ENCODE peak calls at places on chromosome 5, in ten cellular contexts. Q is activated naive CD4-positive, alpha-beta T cell treated with Interleukin-2 at 50 U/mL for 16 hours; H is endodermal cell; T is left ventricle myocardium superior; W is T follicular helper cell; A is activated T-helper 9 cell treated with anti-CD3 and anti-CD28 coated beads, Interleukin-2, amount 50 U/mL, for 16 hours; Y is ovary; E is EH; O is activated T-cell treated with anti-CD3 and anti-CD28 coated beads, Interleukin-2, amount 50 U/mL, for 48 hours; V is NCI-H1092. J is an unnamed sample.

GRCh38 chr5:134533115-134533815 is 7.8 kb downstream of the JADE2 start:
- DNase-seq in O (no peak), V (no peak), E (peak), Q (no peak), A (no peak), W (no peak), H (no peak), T (peak), Y (peak), J (no peak)

GRCh38 chr5:74639538-74640449 is 734 bp downstream of the ENC1 start:
- DNase-seq in V (no peak), H (peak), Q (peak), O (peak), Y (peak), E (peak), T (peak), W (no peak), A (no peak), J (no peak)

GRCh38 chr5:162473051-162473714 is 405.6 kb downstream of the GABRG2 start:
- DNase-seq in Q (no peak), A (no peak), W (no peak), O (no peak), E (no peak), V (no peak), Y (no peak), H (no peak), T (no peak), J (no peak)

GRCh38 chr5:78753093-78753531 is 104.5 kb upstream of the LHFPL2 start:
- DNase-seq in Q (no peak), V (no peak), W (no peak), E (peak), H (no peak), O (no peak), T (no peak), Y (no peak), A (no peak), J (no peak)

GRCh38 chr5:24621809-24622208 is 23.0 kb downstream of the CDH10 start:
- DNase-seq in E (no peak), T (no peak), H (no peak), V (no peak), O (no peak), A (no peak), W (no peak), Y (no peak), Q (no peak), J (no peak)

GRCh38 chr5:120464627-120465280 is 654 bp downstream of the PRR16 start:
- DNase-seq in A (no peak), Q (no peak), H (peak), Y (peak), V (no peak), T (peak), O (peak), E (peak), W (no peak), J (peak)

GRCh38 chr5:42691413-42691861 is 65.2 kb upstream of the CCDC152 start:
- DNase-seq in V (no peak), A (no peak), Q (no peak), Y (peak), W (no peak), T (peak), O (no peak), E (no peak), H (no peak), J (no peak)

GRCh38 chr5:77211013-77211690 is 672 bp downstream of the PDE8B start:
- DNase-seq in O (peak), Y (no peak), A (no peak), H (peak), E (peak), Q (no peak), V (no peak), W (no peak), T (no peak), J (no peak)

GRCh38 chr5:9392625-9393024 is 153.2 kb downstream of the SEMA5A start:
- DNase-seq in V (no peak), O (no peak), A (no peak), Q (no peak), H (no peak), Y (no peak), T (no peak), E (no peak), W (no peak), J (no peak)

GRCh38 chr5:112006721-112007120 is 249.7 kb upstream of the NREP start:
- DNase-seq in V (no peak), W (no peak), Y (no peak), T (no peak), Q (no peak), E (peak), H (no peak), O (no peak), A (no peak), J (no peak)

GRCh38 chr5:28374492-28374934 is 1336.1 kb upstream of the CDH9 start:
- DNase-seq in A (no peak), O (no peak), H (no peak), Y (no peak), W (no peak), E (no peak), Q (no peak), T (no peak), V (no peak), J (no peak)

GRCh38 chr5:145941677-145942130 is 5.3 kb downstream of the SH3RF2 start:
- DNase-seq in H (no peak), O (no peak), T (no peak), V (no peak), Q (no peak), A (no peak), Y (no peak), E (peak), W (no peak), J (no peak)

GRCh38 chr5:180367991-180368390 is 14.9 kb upstream of the GFPT2 start:
- DNase-seq in H (no peak), O (no peak), W (no peak), Y (no peak), E (no peak), T (no peak), V (no peak), A (no peak), Q (no peak), J (no peak)

GRCh38 chr5:137822158-137822764 is 45.4 kb upstream of the MYOT start:
- DNase-seq in T (peak), Q (no peak), W (no peak), V (peak), H (peak), A (no peak), E (peak), O (no peak), Y (no peak), J (peak)

GRCh38 chr5:9313751-9314150 is 232.1 kb downstream of the SEMA5A start:
- DNase-seq in H (peak), A (no peak), Q (no peak), W (no peak), Y (no peak), V (no peak), O (no peak), E (no peak), T (no peak), J (no peak)

GRCh38 chr5:61910771-61911170 is 395.2 kb upstream of the KIF2A start:
- DNase-seq in H (no peak), V (no peak), T (no peak), Y (no peak), Q (no peak), E (peak), O (no peak), W (no peak), A (no peak), J (no peak)

GRCh38 chr5:43008369-43009158 is 31.6 kb downstream of the ANXA2R start:
- DNase-seq in T (peak), W (peak), E (peak), H (peak), Y (peak), Q (peak), O (peak), A (peak), V (peak), J (no peak)

GRCh38 chr5:113447651-113448050 is 12.9 kb upstream of the TSSK1B start:
- DNase-seq in Y (no peak), A (no peak), V (no peak), E (peak), W (no peak), O (no peak), T (no peak), Q (no peak), H (no peak), J (peak)

GRCh38 chr5:96144289-96144688 is 182.6 kb upstream of the ELL2 start:
- DNase-seq in V (no peak), E (no peak), Y (no peak), O (no peak), W (no peak), A (no peak), H (peak), T (no peak), Q (no peak), J (no peak)

GRCh38 chr5:147234825-147235635 is at the start of gene STK32A:
- DNase-seq in T (peak), Y (peak), V (peak), O (no peak), E (peak), W (no peak), Q (no peak), A (no peak), H (peak), J (peak)

GRCh38 chr5:35884125-35884788 is 27.6 kb downstream of the IL7R start:
- DNase-seq in H (no peak), Y (no peak), A (no peak), W (no peak), V (no peak), E (peak), O (no peak), Q (no peak), T (no peak), J (no peak)

GRCh38 chr5:173591300-173591622 is 25.2 kb downstream of the BOD1 start:
- DNase-seq in T (peak), A (no peak), V (no peak), O (no peak), E (peak), Q (no peak), H (no peak), W (no peak), Y (no peak), J (no peak)

GRCh38 chr5:130708744-130709143 is 456.3 kb downstream of the HINT1 start:
- DNase-seq in Q (no peak), Y (no peak), W (no peak), T (no peak), O (no peak), H (no peak), V (no peak), E (no peak), A (no peak), J (no peak)

GRCh38 chr5:150175536-150175935 is 9.0 kb downstream of the CDX1 start:
- DNase-seq in O (no peak), Q (no peak), V (no peak), E (peak), W (no peak), H (peak), Y (no peak), A (no peak), T (no peak), J (no peak)

GRCh38 chr5:179268966-179269693 is 76.1 kb downstream of the ADAMTS2 start:
- DNase-seq in V (no peak), H (peak), Q (no peak), W (no peak), O (no peak), Y (peak), A (no peak), T (no peak), E (peak), J (no peak)

GRCh38 chr5:84885479-84886258 is 501.0 kb upstream of the EDIL3 start:
- DNase-seq in O (no peak), H (no peak), V (no peak), W (no peak), T (peak), Q (no peak), Y (peak), A (no peak), E (no peak), J (no peak)

GRCh38 chr5:132475939-132476852 is 14.4 kb downstream of the IRF1 start:
- DNase-seq in T (no peak), W (no peak), E (no peak), Q (no peak), V (no peak), O (no peak), Y (no peak), H (no peak), A (no peak), J (no peak)

GRCh38 chr5:135120951-135121350 is 86.9 kb upstream of the PITX1 start:
- DNase-seq in A (no peak), Y (no peak), E (no peak), O (no peak), H (peak), Q (no peak), T (no peak), W (no peak), V (no peak), J (peak)

GRCh38 chr5:134568761-134569725 is 43.6 kb downstream of the JADE2 start:
- DNase-seq in A (no peak), E (peak), H (no peak), Q (no peak), Y (peak), V (no peak), O (no peak), T (peak), W (no peak), J (no peak)

GRCh38 chr5:88092938-88093635 is 175.6 kb downstream of the TMEM161B start:
- DNase-seq in T (no peak), Q (no peak), A (no peak), Y (no peak), W (no peak), O (no peak), V (no peak), E (no peak), H (no peak), J (no peak)